ENCODE peak calls at places on chromosomes 5 and 9, in five cellular contexts. One of them, this sample, is unnamed.
A peak's percentile ranks its signal among the peaks of the same experiment; 100 is the strongest.

GRCh38 chr9:20989923-20990341 is 41.5 kb downstream of the HACD4 start:
- DNase-seq in K562: no peak
- DNase-seq in H1: no peak
- DNase-seq in GM12878: no peak
- DNase-seq in HepG2: no peak
- DNase-seq in this sample: no peak

GRCh38 chr5:56607074-56607473 is 208.3 kb upstream of the MAP3K1 start:
- DNase-seq in K562: no peak
- DNase-seq in H1: no peak
- DNase-seq in GM12878: no peak
- DNase-seq in HepG2: no peak
- DNase-seq in this sample: no peak

GRCh38 chr9:109289186-109289585 is 31.7 kb downstream of the EPB41L4B start:
- DNase-seq in K562: no peak
- DNase-seq in H1: no peak
- DNase-seq in GM12878: no peak
- DNase-seq in HepG2: no peak
- DNase-seq in this sample: no peak

GRCh38 chr9:15293727-15294405 is 13.2 kb downstream of the TTC39B start:
- DNase-seq in K562: no peak
- DNase-seq in H1: no peak
- DNase-seq in GM12878: no peak
- DNase-seq in HepG2: no peak
- DNase-seq in this sample: no peak

GRCh38 chr9:129184743-129185142 is 6.7 kb upstream of the IER5L start:
- DNase-seq in K562: no peak
- DNase-seq in H1: no peak
- DNase-seq in GM12878: no peak
- DNase-seq in HepG2: no peak
- DNase-seq in this sample: no peak

GRCh38 chr5:73841641-73842040 is 215.6 kb downstream of the ARHGEF28 start:
- DNase-seq in K562: no peak
- DNase-seq in H1: no peak
- DNase-seq in GM12878: no peak
- DNase-seq in HepG2: no peak
- DNase-seq in this sample: no peak

GRCh38 chr9:101582593-101582992 is 12.2 kb downstream of the PPP3R2 start:
- DNase-seq in K562: no peak
- DNase-seq in H1: no peak
- DNase-seq in GM12878: no peak
- DNase-seq in HepG2: no peak
- DNase-seq in this sample: no peak

GRCh38 chr5:143775258-143775657 is 36.7 kb upstream of the HMHB1 start:
- DNase-seq in K562: peak; percentile 11
- DNase-seq in H1: no peak
- DNase-seq in GM12878: no peak
- DNase-seq in HepG2: no peak
- DNase-seq in this sample: no peak

GRCh38 chr5:140292212-140293040 is 10.5 kb downstream of the PFDN1 start:
- DNase-seq in K562: no peak
- DNase-seq in H1: no peak
- DNase-seq in GM12878: no peak
- DNase-seq in HepG2: peak; percentile 9
- DNase-seq in this sample: no peak

GRCh38 chr9:91419222-91420191 is 4.1 kb downstream of the NFIL3 start:
- DNase-seq in K562: peak; percentile 71
- DNase-seq in H1: no peak
- DNase-seq in GM12878: no peak
- DNase-seq in HepG2: peak; percentile 92
- DNase-seq in this sample: peak; percentile 90

GRCh38 chr5:81838307-81838906 is 87.5 kb upstream of the SSBP2 start:
- DNase-seq in K562: peak; percentile 78
- DNase-seq in H1: no peak
- DNase-seq in GM12878: no peak
- DNase-seq in HepG2: no peak
- DNase-seq in this sample: peak; percentile 28

GRCh38 chr9:84996049-84996448 is 326.5 kb downstream of the NTRK2 start:
- DNase-seq in K562: no peak
- DNase-seq in H1: no peak
- DNase-seq in GM12878: no peak
- DNase-seq in HepG2: no peak
- DNase-seq in this sample: no peak

GRCh38 chr9:36163049-36163839 is 5.9 kb upstream of the CCIN start:
- DNase-seq in K562: peak; percentile 35
- DNase-seq in H1: peak; percentile 78
- DNase-seq in GM12878: no peak
- DNase-seq in HepG2: peak; percentile 54
- DNase-seq in this sample: no peak

GRCh38 chr5:14134771-14135170 is 8.4 kb upstream of the TRIO start:
- DNase-seq in K562: no peak
- DNase-seq in H1: no peak
- DNase-seq in GM12878: no peak
- DNase-seq in HepG2: no peak
- DNase-seq in this sample: no peak

GRCh38 chr5:155794801-155795200 is 532.2 kb upstream of the SGCD start:
- DNase-seq in K562: no peak
- DNase-seq in H1: no peak
- DNase-seq in GM12878: no peak
- DNase-seq in HepG2: no peak
- DNase-seq in this sample: peak; percentile 8

GRCh38 chr9:126159661-126160060 is 167.0 kb upstream of the MVB12B start:
- DNase-seq in K562: no peak
- DNase-seq in H1: no peak
- DNase-seq in GM12878: no peak
- DNase-seq in HepG2: no peak
- DNase-seq in this sample: no peak

GRCh38 chr5:15737882-15738677 is 238.1 kb downstream of the FBXL7 start:
- DNase-seq in K562: no peak
- DNase-seq in H1: no peak
- DNase-seq in GM12878: no peak
- DNase-seq in HepG2: no peak
- DNase-seq in this sample: no peak

GRCh38 chr5:1521671-1522600 is 1.8 kb downstream of the LPCAT1 start:
- DNase-seq in K562: peak; percentile 74
- DNase-seq in H1: no peak
- DNase-seq in GM12878: no peak
- DNase-seq in HepG2: peak; percentile 21
- DNase-seq in this sample: no peak
- TF ChIP-seq SIN3A in K562: no peak
- TF ChIP-seq SIN3A in H1: no peak
- TF ChIP-seq SIN3A in GM12878: no peak
- TF ChIP-seq SIN3A in HepG2: no peak
- TF ChIP-seq SIN3A in this sample: no peak

GRCh38 chr9:132166599-132166998 is 4.7 kb downstream of the NTNG2 start:
- DNase-seq in K562: peak; percentile 59
- DNase-seq in H1: no peak
- DNase-seq in GM12878: no peak
- DNase-seq in HepG2: no peak
- DNase-seq in this sample: no peak
- TF ChIP-seq EZH2 in K562: no peak
- TF ChIP-seq EZH2 in H1: no peak
- TF ChIP-seq EZH2 in GM12878: no peak
- TF ChIP-seq EZH2 in HepG2: no peak
- TF ChIP-seq EZH2 in this sample: no peak

GRCh38 chr9:127537014-127537413 is 75.1 kb upstream of the STXBP1 start:
- DNase-seq in K562: no peak
- DNase-seq in H1: no peak
- DNase-seq in GM12878: no peak
- DNase-seq in HepG2: no peak
- DNase-seq in this sample: no peak
- TF ChIP-seq SIN3A in K562: no peak
- TF ChIP-seq SIN3A in H1: no peak
- TF ChIP-seq SIN3A in GM12878: no peak
- TF ChIP-seq SIN3A in HepG2: no peak
- TF ChIP-seq SIN3A in this sample: no peak

DNA sequence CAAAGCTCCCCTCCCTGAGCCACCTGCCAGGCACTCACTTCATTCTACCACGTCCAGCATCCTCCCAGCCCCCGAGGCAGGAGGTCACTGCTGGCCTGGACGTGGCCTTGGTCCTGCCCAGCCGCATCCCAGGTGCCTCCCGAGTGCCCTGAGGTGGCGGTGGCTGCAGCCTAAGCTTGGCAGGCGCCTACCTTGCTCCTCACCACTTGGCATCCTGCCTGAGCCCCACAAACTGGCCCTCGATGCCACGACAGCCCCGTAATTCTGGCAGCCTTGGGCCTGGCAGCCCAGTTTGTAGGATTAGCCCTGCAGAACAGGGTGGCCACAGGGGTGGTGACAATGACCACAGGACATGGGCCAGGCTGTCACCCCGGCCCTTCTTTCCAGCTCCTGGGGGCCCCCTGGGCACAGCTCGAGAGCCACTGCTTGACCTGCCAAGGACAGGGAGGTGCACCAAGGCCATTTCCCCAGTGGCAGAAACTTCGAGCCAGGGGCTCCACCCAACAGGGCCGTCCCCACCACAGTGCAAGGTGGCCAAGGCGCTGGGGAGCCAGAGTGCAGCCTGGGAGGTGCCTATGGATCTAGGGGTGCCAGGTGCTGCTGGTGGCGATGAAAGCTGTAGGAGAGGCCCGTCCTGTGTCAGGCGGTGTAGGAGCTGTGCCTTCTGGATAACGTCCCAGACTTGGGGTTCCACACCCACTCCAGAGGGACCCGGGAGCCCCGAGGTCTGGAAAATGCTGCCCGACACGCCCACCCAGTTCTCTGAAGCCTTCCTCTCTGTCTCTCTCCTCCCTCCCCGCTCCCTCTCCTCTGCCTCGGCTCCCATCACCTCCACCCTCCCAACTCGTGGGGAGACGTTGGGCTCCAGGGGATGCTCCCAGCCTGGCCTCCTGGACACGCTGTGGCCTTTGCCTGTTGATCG is 18.4 kb downstream of the NKD2 start:
- DNase-seq in K562: no peak
- DNase-seq in H1: no peak
- DNase-seq in GM12878: no peak
- DNase-seq in HepG2: no peak
- DNase-seq in this sample: no peak
- TF ChIP-seq EZH2 in K562: no peak
- TF ChIP-seq EZH2 in H1: no peak
- TF ChIP-seq EZH2 in GM12878: no peak
- TF ChIP-seq EZH2 in HepG2: no peak
- TF ChIP-seq EZH2 in this sample: no peak

GRCh38 chr5:65262590-65263189 is 219.0 kb downstream of the ADAMTS6 start:
- DNase-seq in K562: peak; percentile 55
- DNase-seq in H1: no peak
- DNase-seq in GM12878: no peak
- DNase-seq in HepG2: no peak
- DNase-seq in this sample: no peak
- TF ChIP-seq SIN3A in K562: no peak
- TF ChIP-seq SIN3A in H1: no peak
- TF ChIP-seq SIN3A in GM12878: no peak
- TF ChIP-seq SIN3A in HepG2: no peak
- TF ChIP-seq SIN3A in this sample: no peak

GRCh38 chr5:1385395-1386273 is 40.7 kb upstream of the CLPTM1L start:
- DNase-seq in K562: peak; percentile 80
- DNase-seq in H1: no peak
- DNase-seq in GM12878: no peak
- DNase-seq in HepG2: peak; percentile 20
- DNase-seq in this sample: no peak

GRCh38 chr5:1387876-1388275 is 43.0 kb upstream of the CLPTM1L start:
- DNase-seq in K562: no peak
- DNase-seq in H1: no peak
- DNase-seq in GM12878: no peak
- DNase-seq in HepG2: no peak
- DNase-seq in this sample: no peak

GRCh38 chr5:1387059-1387755 is 42.3 kb upstream of the CLPTM1L start:
- DNase-seq in K562: no peak
- DNase-seq in H1: no peak
- DNase-seq in GM12878: no peak
- DNase-seq in HepG2: no peak
- DNase-seq in this sample: no peak

GRCh38 chr5:1384521-1384920 is 39.6 kb upstream of the CLPTM1L start:
- DNase-seq in K562: no peak
- DNase-seq in H1: no peak
- DNase-seq in GM12878: no peak
- DNase-seq in HepG2: no peak
- DNase-seq in this sample: no peak

GRCh38 chr5:1386274-1386717 is 41.4 kb upstream of the CLPTM1L start:
- DNase-seq in K562: no peak
- DNase-seq in H1: no peak
- DNase-seq in GM12878: no peak
- DNase-seq in HepG2: no peak
- DNase-seq in this sample: no peak
- TF ChIP-seq EZH2 in K562: peak; percentile 98
- TF ChIP-seq EZH2 in H1: peak; percentile 33
- TF ChIP-seq EZH2 in GM12878: peak; percentile 31
- TF ChIP-seq EZH2 in HepG2: no peak
- TF ChIP-seq EZH2 in this sample: no peak

DNA sequence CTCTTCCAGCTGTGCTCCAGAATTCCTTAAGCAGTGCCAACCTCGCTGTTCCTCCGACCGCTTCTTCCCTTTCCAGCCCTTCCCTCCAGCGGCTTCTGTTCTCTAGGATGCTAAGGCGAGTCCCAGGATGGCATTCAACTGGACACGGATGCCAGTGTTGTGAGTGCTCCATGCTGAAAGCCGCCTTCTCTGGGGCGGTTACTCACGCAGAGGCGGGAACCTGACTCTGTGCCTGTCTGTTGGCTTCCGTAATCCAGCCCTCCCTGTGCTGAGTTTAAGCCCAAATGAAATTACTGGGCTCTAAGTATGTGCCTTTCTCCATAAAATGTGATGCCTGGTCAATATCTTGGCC is 20.2 kb downstream of the COL5A1 start:
- DNase-seq in K562: no peak
- DNase-seq in H1: no peak
- DNase-seq in GM12878: no peak
- DNase-seq in HepG2: no peak
- DNase-seq in this sample: no peak
- TF ChIP-seq SIN3A in K562: no peak
- TF ChIP-seq SIN3A in H1: no peak
- TF ChIP-seq SIN3A in GM12878: no peak
- TF ChIP-seq SIN3A in HepG2: no peak
- TF ChIP-seq SIN3A in this sample: no peak

This sample was measured in HCT116.